ENCODE peak calls at places on chromosome 3, in eight cellular contexts. T is ovary, X is GM12878, V is upper lobe of left lung, E is tibial nerve, L is HCT116, Z is A549, O is sigmoid colon. F is an unnamed sample.

GRCh38 chr3:32781211-32781968 is 36.4 kb upstream of the TRIM71 start:
- DNase-seq in T (peak; percentile 65), X (peak; percentile 26), V (peak; percentile 97), E (peak; percentile 41), L (peak; percentile 83), Z (peak; percentile 89), O (peak; percentile 73), F (peak; percentile 55)

GRCh38 chr3:111103807-111104206 is 32.2 kb downstream of the NECTIN3 start:
- DNase-seq in T (no peak), X (no peak), V (no peak), E (no peak), L (no peak), Z (no peak), O (no peak), F (no peak)

GRCh38 chr3:4814302-4814903 is 164.8 kb upstream of the BHLHE40 start:
- DNase-seq in T (no peak), X (no peak), V (no peak), E (peak; percentile 34), L (no peak), Z (no peak), O (no peak), F (no peak)

GRCh38 chr3:27556854-27557253 is 72.7 kb upstream of the SLC4A7 start:
- DNase-seq in T (no peak), X (no peak), V (no peak), E (no peak), L (no peak), Z (no peak), O (no peak), F (no peak)

GRCh38 chr3:98766924-98767323 is 3.8 kb downstream of the ST3GAL6 start:
- DNase-seq in T (no peak), X (no peak), V (no peak), E (no peak), L (no peak), Z (no peak), O (no peak), F (no peak)

GRCh38 chr3:126053513-126053912 is 30.4 kb downstream of the SLC41A3 start:
- DNase-seq in T (no peak), X (no peak), V (no peak), E (no peak), L (no peak), Z (no peak), O (no peak), F (no peak)

GRCh38 chr3:31408720-31409119 is 124.0 kb upstream of the STT3B start:
- DNase-seq in T (no peak), X (no peak), V (no peak), E (no peak), L (no peak), Z (no peak), O (no peak), F (no peak)

GRCh38 chr3:159263750-159264561 is 462.1 kb downstream of the MFSD1 start:
- DNase-seq in T (no peak), X (no peak), V (no peak), E (no peak), L (peak; percentile 31), Z (peak; percentile 47), O (no peak), F (peak; percentile 13)

GRCh38 chr3:141578197-141578596 is 91.4 kb downstream of the RASA2 start:
- DNase-seq in T (no peak), X (no peak), V (no peak), E (no peak), L (no peak), Z (no peak), O (no peak), F (no peak)

GRCh38 chr3:39814007-39814406 is 4.6 kb downstream of the MYRIP start:
- DNase-seq in T (no peak), X (no peak), V (no peak), E (no peak), L (no peak), Z (no peak), O (no peak), F (no peak)

GRCh38 chr3:65500398-65501306 is 538.1 kb downstream of the MAGI1 start:
- DNase-seq in T (no peak), X (no peak), V (no peak), E (no peak), L (no peak), Z (no peak), O (no peak), F (no peak)

GRCh38 chr3:86865506-86865905 is 125.4 kb downstream of the VGLL3 start:
- DNase-seq in T (no peak), X (no peak), V (no peak), E (no peak), L (no peak), Z (no peak), O (no peak), F (no peak)

GRCh38 chr3:141945726-141946125 is 69.3 kb downstream of the ATP1B3 start:
- DNase-seq in T (no peak), X (no peak), V (no peak), E (no peak), L (no peak), Z (no peak), O (peak; percentile 61), F (no peak)

GRCh38 chr3:187821616-187822317 is 76.5 kb upstream of the BCL6 start:
- DNase-seq in T (no peak), X (no peak), V (no peak), E (no peak), L (no peak), Z (no peak), O (no peak), F (no peak)

GRCh38 chr3:117355566-117355965 is 646.0 kb downstream of the TUSC7 start:
- DNase-seq in T (no peak), X (no peak), V (no peak), E (no peak), L (no peak), Z (peak; percentile 41), O (no peak), F (no peak)

GRCh38 chr3:133503409-133503808 is 70.1 kb upstream of the CDV3 start:
- DNase-seq in T (no peak), X (no peak), V (no peak), E (no peak), L (no peak), Z (no peak), O (no peak), F (no peak)

GRCh38 chr3:133504736-133505135 is 68.8 kb upstream of the CDV3 start:
- DNase-seq in T (no peak), X (no peak), V (no peak), E (no peak), L (no peak), Z (no peak), O (no peak), F (no peak)

GRCh38 chr3:133509482-133509881 is 64.0 kb upstream of the CDV3 start:
- DNase-seq in T (no peak), X (no peak), V (no peak), E (no peak), L (no peak), Z (no peak), O (no peak), F (no peak)

GRCh38 chr3:133506215-133506901 is 67.1 kb upstream of the CDV3 start:
- DNase-seq in T (no peak), X (peak; percentile 93), V (no peak), E (no peak), L (no peak), Z (no peak), O (no peak), F (no peak)

DNA sequence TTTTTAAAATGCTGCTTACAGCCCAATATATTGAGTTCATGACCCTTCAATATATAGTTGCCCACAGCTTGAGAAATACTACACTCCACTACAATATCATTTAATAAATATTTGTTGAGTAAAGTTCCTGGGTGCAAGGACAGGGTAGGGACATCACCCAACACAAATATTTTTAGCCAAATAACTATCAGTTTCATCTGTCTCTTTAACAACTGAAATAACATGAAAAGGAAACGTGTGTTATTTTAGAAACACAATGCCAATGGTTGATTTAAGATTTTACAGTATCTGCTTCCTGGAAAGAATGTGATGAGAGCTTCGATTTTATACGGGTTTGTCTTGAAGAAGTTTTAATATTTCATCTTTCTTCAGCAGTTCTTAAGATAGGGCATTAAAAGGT is 67.7 kb upstream of the CDV3 start:
- DNase-seq in T (no peak), X (no peak), V (no peak), E (no peak), L (no peak), Z (no peak), O (no peak), F (no peak)
- TF ChIP-seq POLR2A in T (no peak), X (no peak), V (no peak), E (no peak), L (no peak), Z (no peak), O (no peak), F (no peak)

GRCh38 chr3:14475601-14476000 is 64.5 kb downstream of the GRIP2 start:
- DNase-seq in T (no peak), X (no peak), V (no peak), E (no peak), L (no peak), Z (no peak), O (no peak), F (no peak)

GRCh38 chr3:14471690-14472089 is 68.5 kb downstream of the GRIP2 start:
- DNase-seq in T (no peak), X (no peak), V (no peak), E (no peak), L (no peak), Z (no peak), O (no peak), F (no peak)

GRCh38 chr3:14472471-14473351 is 67.4 kb downstream of the GRIP2 start:
- DNase-seq in T (peak; percentile 77), X (no peak), V (no peak), E (no peak), L (peak; percentile 32), Z (peak; percentile 44), O (no peak), F (no peak)

GRCh38 chr3:14474363-14475081 is 65.6 kb downstream of the GRIP2 start:
- DNase-seq in T (no peak), X (no peak), V (no peak), E (no peak), L (no peak), Z (no peak), O (no peak), F (no peak)

GRCh38 chr3:14473411-14473891 is 66.7 kb downstream of the GRIP2 start:
- DNase-seq in T (peak; percentile 78), X (no peak), V (no peak), E (no peak), L (no peak), Z (no peak), O (no peak), F (no peak)
- TF ChIP-seq CTCF in T (no peak), X (no peak), V (no peak), E (no peak), L (no peak), Z (no peak), O (no peak), F (no peak)

GRCh38 chr3:69530554-69530953 is 144.7 kb upstream of the FRMD4B start:
- DNase-seq in T (no peak), X (no peak), V (no peak), E (no peak), L (no peak), Z (no peak), O (no peak), F (no peak)

GRCh38 chr3:69527498-69527897 is 141.6 kb upstream of the FRMD4B start:
- DNase-seq in T (no peak), X (no peak), V (no peak), E (no peak), L (no peak), Z (no peak), O (no peak), F (no peak)

GRCh38 chr3:69524826-69525225 is 138.9 kb upstream of the FRMD4B start:
- DNase-seq in T (no peak), X (no peak), V (no peak), E (no peak), L (no peak), Z (no peak), O (no peak), F (no peak)
- H3K27ac ChIP-seq in T (no peak overlapping the region), X (no peak overlapping the region), V (no peak overlapping the region), E (no peak overlapping the region), L (no peak overlapping the region), Z (no peak overlapping the region), O (no peak overlapping the region), F (no peak overlapping the region)

GRCh38 chr3:138850151-138850550 is 15.4 kb upstream of the PIK3CB start:
- DNase-seq in T (no peak), X (no peak), V (no peak), E (no peak), L (no peak), Z (no peak), O (no peak), F (no peak)
- TF ChIP-seq POLR2A in T (no peak), X (no peak), V (no peak), E (no peak), L (no peak), Z (no peak), O (no peak), F (no peak)

F was measured in prostate gland.